ENCODE peak calls at places on chromosomes 5 and 9, in five cellular contexts. C, U, I, Z and R are unnamed samples.

GRCh38 chr5:74639538-74640449 is 734 bp downstream of the ENC1 start:
- DNase-seq in U (no peak), C (peak; percentile 20), Z (peak; percentile 76), I (no peak), R (no peak)

GRCh38 chr9:97510797-97511761 is 9.6 kb downstream of the TMOD1 start:
- DNase-seq in U (peak; percentile 84), Z (no peak), I (no peak), C (peak; percentile 44), R (no peak)

GRCh38 chr5:67246108-67246507 is 49.5 kb upstream of the CD180 start:
- DNase-seq in C (peak; percentile 29), I (peak; percentile 53), Z (peak; percentile 34), U (peak; percentile 19), R (no peak)

GRCh38 chr5:8864053-8864452 is 681.8 kb downstream of the SEMA5A start:
- DNase-seq in U (no peak), C (no peak), I (no peak), Z (no peak), R (no peak)

GRCh38 chr5:124740055-124740454 is 6.4 kb downstream of the ZNF608 start:
- DNase-seq in I (no peak), Z (no peak), U (no peak), C (no peak), R (no peak)

GRCh38 chr9:83583151-83584014 is 39.6 kb upstream of the IDNK start:
- DNase-seq in C (peak; percentile 42), Z (peak; percentile 64), U (no peak), I (peak; percentile 48), R (peak; percentile 11)

GRCh38 chr5:95124731-95125130 is 160.2 kb downstream of the MCTP1 start:
- DNase-seq in Z (no peak), I (no peak), U (no peak), C (no peak), R (no peak)

GRCh38 chr5:132491368-132492364 is 1.1 kb upstream of the IRF1 start:
- DNase-seq in I (no peak), C (no peak), U (no peak), Z (no peak), R (no peak)

GRCh38 chr9:104907278-104907951 is 20.5 kb downstream of the ABCA1 start:
- DNase-seq in U (no peak), I (no peak), C (no peak), Z (no peak), R (no peak)

GRCh38 chr5:60207031-60207430 is 313.5 kb upstream of the PDE4D start:
- DNase-seq in I (no peak), C (no peak), U (peak; percentile 40), Z (no peak), R (no peak)

GRCh38 chr9:34457266-34458012 is 931 bp downstream of the FAM219A start:
- DNase-seq in U (no peak), Z (peak; percentile 81), I (no peak), C (peak; percentile 21), R (peak; percentile 49)

GRCh38 chr5:56375011-56375410 is 141.9 kb upstream of the ANKRD55 start:
- DNase-seq in Z (no peak), C (no peak), U (no peak), I (no peak), R (no peak)

GRCh38 chr5:92841604-92842155 is 739.3 kb downstream of the NR2F1-AS1 start:
- DNase-seq in I (no peak), U (no peak), C (no peak), Z (no peak), R (no peak)

GRCh38 chr5:37665272-37665671 is 174.6 kb downstream of the GDNF start:
- DNase-seq in I (no peak), Z (no peak), C (no peak), U (no peak), R (no peak)

GRCh38 chr5:152542741-152543140 is 137.7 kb upstream of the NMUR2 start:
- DNase-seq in C (no peak), I (no peak), U (no peak), Z (no peak), R (no peak)

GRCh38 chr5:176825234-176825633 is 14.9 kb downstream of the UNC5A start:
- DNase-seq in U (no peak), I (no peak), Z (no peak), C (no peak), R (no peak)

GRCh38 chr9:92615790-92616189 is 54.1 kb downstream of the IPPK start:
- DNase-seq in I (no peak), U (no peak), C (no peak), Z (no peak), R (no peak)

GRCh38 chr9:91946825-91947224 is 3.2 kb downstream of the ROR2 start:
- DNase-seq in Z (no peak), I (no peak), U (no peak), C (no peak), R (no peak)

GRCh38 chr5:82813951-82814350 is 263.2 kb downstream of the TMEM167A start:
- DNase-seq in C (no peak), I (no peak), Z (no peak), U (no peak), R (no peak)

GRCh38 chr9:133148351-133149129 is 15.2 kb downstream of the GBGT1 start:
- DNase-seq in I (no peak), Z (peak; percentile 61), C (no peak), U (no peak), R (peak; percentile 75)

GRCh38 chr9:135212961-135213360 is 125.5 kb downstream of the OLFM1 start:
- DNase-seq in U (no peak), C (no peak), Z (no peak), I (no peak), R (no peak)

GRCh38 chr5:108747111-108748009 is at the start of gene FER:
- DNase-seq in U (peak; percentile 58), C (peak; percentile 70), Z (no peak), I (peak; percentile 75), R (no peak)

GRCh38 chr5:106380736-106381135 is 1290.0 kb downstream of the EFNA5 start:
- DNase-seq in I (no peak), C (no peak), U (no peak), Z (no peak), R (no peak)

GRCh38 chr9:118023649-118024048 is 319.4 kb downstream of the TLR4 start:
- DNase-seq in U (no peak), Z (no peak), C (no peak), I (no peak), R (no peak)

DNA sequence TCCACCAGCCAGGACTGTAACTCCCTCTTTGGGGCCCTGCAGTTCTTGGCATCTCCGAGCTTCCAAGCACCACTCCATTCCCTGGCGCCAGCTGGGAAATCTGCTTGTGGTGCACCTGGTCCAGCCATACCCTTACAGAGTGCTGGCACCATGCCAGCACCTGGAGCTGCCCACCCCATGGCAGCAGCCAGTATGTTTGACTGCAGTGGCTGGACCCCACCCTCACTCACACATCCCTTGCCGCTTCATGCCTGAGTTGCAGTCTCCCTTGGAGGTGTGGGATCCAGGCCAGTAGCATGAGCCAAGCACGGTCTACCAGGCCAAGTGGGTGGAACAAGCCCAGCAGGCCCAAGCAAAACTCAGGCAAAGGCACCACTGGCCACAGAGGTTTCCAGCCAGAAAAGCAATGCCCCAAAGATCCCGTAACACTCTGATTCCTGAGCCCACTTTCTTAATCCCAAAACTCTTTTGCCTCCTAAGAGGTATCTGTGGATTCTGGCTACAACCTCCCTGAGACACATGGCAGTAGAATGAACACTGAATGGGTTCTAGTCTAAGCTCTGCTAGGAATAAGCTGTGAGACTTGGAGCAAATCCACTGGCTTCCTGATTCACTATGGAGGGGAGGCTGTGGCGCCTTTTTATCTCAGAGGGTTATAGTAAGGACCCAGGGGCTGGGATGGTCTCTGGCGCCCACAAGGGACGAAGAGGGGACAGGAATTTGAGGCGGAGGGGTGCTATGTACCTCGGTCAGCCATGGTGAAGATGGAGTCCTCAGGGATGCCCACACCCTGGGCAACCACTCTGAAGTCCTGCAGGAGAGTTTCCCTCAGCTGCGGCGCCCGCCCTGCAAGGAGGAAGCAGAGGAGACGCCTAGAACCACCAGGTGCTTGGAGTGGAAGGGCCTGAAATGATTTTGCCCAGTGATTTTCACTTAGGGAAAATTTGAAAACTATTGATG is 5.6 kb downstream of the AMBP start:
- DNase-seq in Z (no peak), C (no peak), I (no peak), U (no peak), R (no peak)
- TF ChIP-seq JUND in Z (no peak), C (no peak), I (no peak), U (no peak), R (no peak)

GRCh38 chr9:110521211-110521610 is 58.3 kb downstream of the SVEP1 start:
- DNase-seq in C (no peak), U (no peak), Z (no peak), I (no peak), R (no peak)
- TF ChIP-seq JUND in C (no peak), U (no peak), Z (no peak), I (no peak), R (no peak)

GRCh38 chr5:1763548-1763911 is 36.1 kb downstream of the MRPL36 start:
- DNase-seq in I (peak; percentile 38), Z (peak; percentile 78), C (peak; percentile 78), U (no peak), R (peak; percentile 87)
- TF ChIP-seq JUND in I (no peak), Z (no peak), C (no peak), U (no peak), R (no peak)

DNA sequence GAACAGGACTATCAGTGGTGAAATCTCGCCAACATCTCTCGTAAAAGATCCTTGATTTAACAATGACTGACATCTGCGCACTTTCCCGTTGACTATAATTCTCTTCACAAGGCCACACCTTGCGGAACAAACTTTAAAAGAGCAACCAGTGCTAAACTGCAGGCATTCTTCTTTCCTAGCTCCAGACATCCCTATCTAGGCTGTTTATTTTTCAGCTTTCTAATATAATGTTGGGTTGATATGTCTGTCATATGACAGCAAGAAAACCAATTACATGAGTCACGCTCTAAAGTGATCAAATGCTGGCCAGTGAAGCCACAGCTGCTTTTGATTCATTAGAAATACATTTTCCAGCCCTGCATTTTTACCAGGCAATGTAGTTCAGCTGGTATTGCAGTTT is 162.5 kb downstream of the ELAVL2 start:
- DNase-seq in I (no peak), Z (peak; percentile 27), U (no peak), C (no peak), R (no peak)
- TF ChIP-seq JUND in I (no peak), Z (no peak), U (no peak), C (no peak), R (no peak)

GRCh38 chr5:1641041-1641440 is 117.3 kb upstream of the LPCAT1 start:
- DNase-seq in U (no peak), Z (no peak), I (no peak), C (no peak), R (no peak)
- TF ChIP-seq JUND in U (no peak), Z (no peak), I (no peak), C (no peak), R (no peak)

DNA sequence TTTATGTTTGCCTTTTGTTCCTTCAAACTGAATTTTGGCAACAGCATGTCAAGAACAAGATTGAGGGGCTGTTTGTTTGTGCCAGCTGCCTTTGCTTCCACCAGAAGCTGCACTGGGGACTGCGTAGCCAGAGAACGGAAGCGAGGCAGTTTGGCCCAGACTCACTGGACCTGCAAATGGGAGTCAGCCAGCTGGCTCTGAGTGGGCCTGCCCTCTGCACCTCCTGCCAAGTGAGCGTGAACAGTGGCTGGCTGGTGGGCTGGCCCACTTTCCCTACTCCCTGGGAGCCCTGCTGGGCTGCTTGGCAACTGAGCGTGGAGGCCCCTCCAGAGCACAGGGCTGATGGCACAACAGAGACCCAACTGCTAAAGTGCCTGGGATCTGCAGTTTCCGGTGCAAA is 111.6 kb downstream of the GALNT10 start:
- DNase-seq in Z (no peak), U (no peak), I (no peak), C (no peak), R (no peak)
- TF ChIP-seq JUND in Z (no peak), U (no peak), I (no peak), C (no peak), R (no peak)

GRCh38 chr5:180343846-180344327 is 9.2 kb downstream of the GFPT2 start:
- DNase-seq in C (no peak), I (no peak), Z (peak; percentile 60), U (no peak), R (peak; percentile 20)
- TF ChIP-seq JUND in C (no peak), I (no peak), Z (no peak), U (no peak), R (no peak)

GRCh38 chr9:129141066-129142041 is 30.1 kb downstream of the PTPA start:
- DNase-seq in I (no peak), C (peak; percentile 31), U (peak; percentile 71), Z (no peak), R (peak; percentile 49)
- TF ChIP-seq JUND in I (no peak), C (no peak), U (no peak), Z (no peak), R (no peak)